ENCODE peak calls at places on chromosomes 3 and 15, in ten cellular contexts. B is LHCN-M2; S is sigmoid colon; A is NCI-H1417; O is BE2C; K is left ventricle myocardium superior; N is ACHN; H is activated CD4-positive, alpha-beta T cell treated with anti-CD3 and anti-CD28 coated beads for 48 hours; Z is NCI-H524; U is GM13976. X is an unnamed sample.

GRCh38 chr15:80580107-80580506 is 115.0 kb upstream of the ABHD17C start:
- DNase-seq in N (no peak), O (no peak), B (no peak), U (no peak), A (no peak), K (no peak), Z (no peak), H (no peak), S (peak), X (no peak)

GRCh38 chr15:69134841-69135240 is 25.6 kb upstream of the GLCE start:
- DNase-seq in H (no peak), K (no peak), B (no peak), A (no peak), S (no peak), N (no peak), Z (peak), U (no peak), O (no peak), X (no peak)

GRCh38 chr3:86239956-86240355 is 751.0 kb downstream of the VGLL3 start:
- DNase-seq in N (no peak), H (no peak), O (no peak), S (no peak), B (no peak), Z (peak), U (no peak), A (no peak), K (no peak), X (no peak)

GRCh38 chr3:94184781-94185180 is 121.9 kb downstream of the NSUN3 start:
- DNase-seq in H (no peak), A (no peak), B (peak), Z (no peak), O (no peak), K (no peak), U (no peak), S (no peak), N (no peak), X (peak)

GRCh38 chr3:43030162-43030935 is 51.2 kb downstream of the GASK1A start:
- DNase-seq in S (no peak), B (no peak), A (no peak), Z (no peak), K (no peak), N (no peak), O (no peak), H (no peak), U (no peak), X (no peak)

GRCh38 chr3:65005481-65005880 is 317.7 kb upstream of the ADAMTS9 start:
- DNase-seq in Z (no peak), K (no peak), U (no peak), S (no peak), H (no peak), O (no peak), N (no peak), A (no peak), B (peak), X (no peak)

GRCh38 chr15:75054172-75054897 is 30.9 kb downstream of the PPCDC start:
- DNase-seq in U (no peak), B (no peak), K (no peak), H (no peak), N (no peak), O (no peak), S (no peak), A (no peak), Z (no peak), X (no peak)

GRCh38 chr15:84864429-84864795 is 20.1 kb upstream of the SLC28A1 start:
- DNase-seq in S (no peak), N (no peak), B (no peak), H (no peak), U (no peak), O (no peak), A (no peak), Z (no peak), K (peak), X (no peak)

GRCh38 chr3:141373768-141374526 is 5.6 kb downstream of the ZBTB38 start:
- DNase-seq in B (peak), H (no peak), S (no peak), Z (no peak), K (no peak), O (no peak), N (peak), A (no peak), U (no peak), X (peak)

GRCh38 chr3:124700880-124701684 is 29.2 kb upstream of the UMPS start:
- DNase-seq in S (no peak), A (no peak), H (no peak), Z (no peak), O (no peak), N (no peak), U (no peak), K (no peak), B (peak), X (peak)

GRCh38 chr3:133121471-133121870 is 83.3 kb downstream of the TMEM108 start:
- DNase-seq in A (peak), Z (no peak), O (no peak), K (no peak), H (no peak), B (no peak), S (no peak), N (no peak), U (no peak), X (no peak)

GRCh38 chr3:99808163-99808794 is 9.4 kb upstream of the CMSS1 start:
- DNase-seq in S (no peak), H (peak), Z (peak), B (peak), K (no peak), U (no peak), O (peak), A (peak), N (peak), X (peak)

GRCh38 chr3:169863458-169863899 is 6.3 kb downstream of the LRRC31 start:
- DNase-seq in U (peak), K (peak), N (peak), S (peak), A (peak), H (peak), Z (peak), B (peak), O (peak), X (peak)

GRCh38 chr3:152870027-152870426 is 35.1 kb downstream of the P2RY1 start:
- DNase-seq in S (no peak), B (no peak), H (no peak), O (no peak), Z (no peak), A (no peak), K (no peak), U (no peak), N (no peak), X (no peak)

GRCh38 chr3:128409621-128410581 is 56.8 kb downstream of the DNAJB8 start:
- DNase-seq in B (no peak), Z (no peak), K (no peak), H (no peak), A (no peak), S (no peak), N (no peak), O (peak), U (no peak), X (no peak)